ENCODE peak calls at places on chromosomes 12 and 14, in four cellular contexts. B is dermis microvascular lymphatic vessel endothelial cell, J is OCI-LY7, G is T-cell. M is an unnamed sample.
A peak's percentile ranks its signal among the peaks of the same experiment; 100 is the strongest.

GRCh38 chr14:92033912-92034687 is 5.8 kb downstream of the TRIP11 start:
- DNase-seq in J (no peak), G (no peak), B (no peak), M (no peak)

GRCh38 chr14:59964251-59965007 is 44.5 kb downstream of the LRRC9 start:
- DNase-seq in J (peak; percentile 15), G (no peak), B (no peak), M (no peak)

GRCh38 chr12:96908170-96908675 is 1.2 kb downstream of the NEDD1 start:
- DNase-seq in B (no peak), G (no peak), J (no peak), M (no peak)

GRCh38 chr14:23805761-23806160 is 147.8 kb upstream of the DHRS4 start:
- DNase-seq in J (no peak), B (no peak), G (no peak), M (no peak)

GRCh38 chr12:32399373-32400113 is at the start of gene FGD4:
- DNase-seq in B (peak; percentile 43), G (peak; percentile 38), J (peak; percentile 88), M (peak; percentile 14)

GRCh38 chr14:102644523-102644922 is 52.1 kb downstream of the RCOR1 start:
- DNase-seq in J (peak; percentile 41), B (no peak), G (no peak), M (no peak)

GRCh38 chr14:25400607-25401206 is 350.8 kb upstream of the STXBP6 start:
- DNase-seq in G (no peak), B (peak; percentile 20), J (peak; percentile 54), M (no peak)

GRCh38 chr12:124392991-124393790 is 98.3 kb downstream of the RFLNA start:
- DNase-seq in G (no peak), B (peak; percentile 27), J (no peak), M (no peak)

GRCh38 chr12:93318720-93319522 is 58.8 kb upstream of the NUDT4 start:
- DNase-seq in B (no peak), J (no peak), G (no peak), M (no peak)

GRCh38 chr14:81559385-81559784 is 25.7 kb upstream of the SEL1L start:
- DNase-seq in J (no peak), G (no peak), B (no peak), M (no peak)

GRCh38 chr12:81896771-81897170 is 137.6 kb upstream of the PPFIA2 start:
- DNase-seq in B (no peak), J (peak; percentile 5), G (no peak), M (no peak)

GRCh38 chr12:121443193-121443829 is 43.4 kb downstream of the RNF34 start:
- DNase-seq in J (peak; percentile 64), G (peak; percentile 41), B (peak; percentile 43), M (peak; percentile 27)

GRCh38 chr12:64532734-64533351 is 77.5 kb upstream of the RASSF3 start:
- DNase-seq in B (no peak), G (no peak), J (no peak), M (no peak)

M was measured in activated effector memory CD4-positive, alpha-beta T cell treated with Interleukin-2 at 50 U/mL for 16 hours.